ENCODE peak calls at places on chromosomes 4 and X, in nine cellular contexts. Q is left ventricle myocardium inferior, J is aorta, L is astrocyte, P is GM23338, B is PC-9, R is breast epithelium, Y is endodermal cell, E is ascending aorta. Z is an unnamed sample. For H3K27me3, the result is how much of the 10 kb centered on the place peaks cover.

GRCh38 chr4:110620352-110621327 is 2.2 kb downstream of the PITX2 start:
- DNase-seq in Q (no peak), J (no peak), L (peak), P (peak), B (no peak), R (no peak), Y (peak), E (no peak), Z (no peak)

GRCh38 chrX:103845165-103845653 is 13.2 kb upstream of the RAB9B start:
- DNase-seq in Q (peak), J (peak), L (peak), P (peak), B (peak), R (peak), Y (peak), E (no peak), Z (peak)

GRCh38 chr4:87575983-87576382 is 32.3 kb upstream of the DSPP start:
- DNase-seq in Q (no peak), J (no peak), L (no peak), P (no peak), B (no peak), R (no peak), Y (no peak), E (no peak), Z (no peak)

GRCh38 chr4:20253799-20254409 is 2.2 kb downstream of the SLIT2 start:
- DNase-seq in Q (peak), J (peak), L (peak), P (peak), B (peak), R (peak), Y (peak), E (no peak), Z (no peak)

GRCh38 chr4:13059015-13059414 is 425.1 kb downstream of the RAB28 start:
- DNase-seq in Q (no peak), J (no peak), L (no peak), P (no peak), B (no peak), R (no peak), Y (no peak), E (no peak), Z (no peak)

GRCh38 chr4:28378109-28378830 is 1517.6 kb downstream of the STIM2 start:
- DNase-seq in Q (no peak), J (no peak), L (no peak), P (peak), B (no peak), R (no peak), Y (peak), E (no peak), Z (no peak)

GRCh38 chrX:106484233-106484632 is 127.5 kb upstream of the RADX start:
- DNase-seq in Q (no peak), J (no peak), L (no peak), P (no peak), B (no peak), R (no peak), Y (no peak), E (no peak), Z (peak)

GRCh38 chr4:132587626-132588025 is 561.5 kb upstream of the PCDH10 start:
- DNase-seq in Q (no peak), J (no peak), L (peak), P (no peak), B (no peak), R (no peak), Y (no peak), E (no peak), Z (no peak)

GRCh38 chrX:145848451-145848850 is 30.8 kb downstream of the SLITRK2 start:
- DNase-seq in Q (no peak), J (no peak), L (no peak), P (peak), B (no peak), R (no peak), Y (no peak), E (no peak), Z (no peak)

GRCh38 chrX:13742397-13743176 is 8.0 kb downstream of the OFD1 start:
- DNase-seq in Q (no peak), J (no peak), L (no peak), P (peak), B (no peak), R (no peak), Y (no peak), E (no peak), Z (peak)

GRCh38 chr4:161952382-161952781 is 211.4 kb downstream of the FSTL5 start:
- DNase-seq in Q (no peak), J (no peak), L (no peak), P (no peak), B (no peak), R (no peak), Y (no peak), E (no peak), Z (no peak)

GRCh38 chr4:61246003-61246402 is 45.9 kb downstream of the ADGRL3 start:
- DNase-seq in Q (no peak), J (no peak), L (no peak), P (no peak), B (no peak), R (no peak), Y (no peak), E (no peak), Z (no peak)

GRCh38 chr4:152535236-152535902 is 523 bp downstream of the FBXW7 start:
- DNase-seq in Q (peak), J (peak), L (no peak), P (peak), B (no peak), R (no peak), Y (no peak), E (no peak), Z (no peak)

GRCh38 chrX:43467608-43468234 is 188.4 kb upstream of the MAOA start:
- DNase-seq in Q (no peak), J (no peak), L (no peak), P (peak), B (peak), R (no peak), Y (peak), E (no peak), Z (no peak)

GRCh38 chrX:116272328-116272727 is 101.8 kb downstream of the AGTR2 start:
- DNase-seq in Q (no peak), J (no peak), L (peak), P (peak), B (peak), R (no peak), Y (no peak), E (no peak), Z (no peak)

GRCh38 chrX:23901065-23901464 is 6.7 kb downstream of the APOO start:
- DNase-seq in Q (no peak), J (no peak), L (peak), P (no peak), B (peak), R (no peak), Y (no peak), E (no peak), Z (no peak)

GRCh38 chrX:79081895-79082512 is 62.5 kb upstream of the GPR174 start:
- DNase-seq in Q (no peak), J (no peak), L (no peak), P (peak), B (no peak), R (no peak), Y (no peak), E (no peak), Z (peak)

GRCh38 chrX:27890611-27891010 is 82.8 kb downstream of the MAGEB10 start:
- DNase-seq in Q (no peak), J (no peak), L (peak), P (no peak), B (no peak), R (no peak), Y (no peak), E (no peak), Z (no peak)

GRCh38 chr4:94152466-94152865 is 55.2 kb upstream of the SMARCAD1 start:
- DNase-seq in Q (no peak), J (no peak), L (no peak), P (no peak), B (no peak), R (no peak), Y (peak), E (no peak), Z (no peak)

GRCh38 chr4:81905966-81906365 is 434.3 kb upstream of the RASGEF1B start:
- DNase-seq in Q (no peak), J (no peak), L (no peak), P (no peak), B (no peak), R (no peak), Y (no peak), E (no peak), Z (no peak)

GRCh38 chr4:113077611-113078010 is 28.2 kb downstream of the ANK2 start:
- DNase-seq in Q (no peak), J (no peak), L (no peak), P (no peak), B (no peak), R (no peak), Y (no peak), E (no peak), Z (no peak)

GRCh38 chr4:177638871-177639270 is 196.6 kb upstream of the AGA start:
- DNase-seq in Q (no peak), J (no peak), L (no peak), P (peak), B (no peak), R (no peak), Y (peak), E (no peak), Z (no peak)

GRCh38 chr4:95289028-95289634 is 259.6 kb downstream of the UNC5C start:
- DNase-seq in Q (no peak), J (no peak), L (peak), P (no peak), B (no peak), R (no peak), Y (no peak), E (no peak), Z (no peak)

GRCh38 chr4:153759407-153760226 is at the start of gene RNF175:
- DNase-seq in Q (no peak), J (peak), L (no peak), P (peak), B (no peak), R (no peak), Y (peak), E (no peak), Z (no peak)

GRCh38 chrX:123590842-123591491 is 141.9 kb downstream of the THOC2 start:
- DNase-seq in Q (no peak), J (no peak), L (peak), P (no peak), B (no peak), R (no peak), Y (no peak), E (no peak), Z (no peak)

GRCh38 chr4:102799816-102800215 is 27.5 kb downstream of the UBE2D3 start:
- DNase-seq in Q (no peak), J (no peak), L (no peak), P (no peak), B (no peak), R (no peak), Y (no peak), E (no peak), Z (no peak)

GRCh38 chr4:8240211-8241041 is 29.1 kb upstream of the HTRA3 start:
- DNase-seq in Q (no peak), J (no peak), L (no peak), P (no peak), B (no peak), R (no peak), Y (no peak), E (no peak), Z (peak)

GRCh38 chr4:15479913-15480185 is 10.2 kb downstream of the CC2D2A start:
- DNase-seq in Q (no peak), J (no peak), L (peak), P (no peak), B (no peak), R (no peak), Y (no peak), E (no peak), Z (no peak)

GRCh38 chrX:150690126-150690525 is 3.1 kb upstream of the MTMR1 start:
- DNase-seq in Q (no peak), J (peak), L (peak), P (no peak), B (peak), R (no peak), Y (no peak), E (no peak), Z (no peak)

GRCh38 chr4:33482773-33483172 is 2761.5 kb downstream of the ARAP2 start:
- DNase-seq in Q (no peak), J (no peak), L (no peak), P (no peak), B (peak), R (no peak), Y (no peak), E (no peak), Z (no peak)

GRCh38 chrX:155148724-155149537 is 67.3 kb upstream of the VBP1 start:
- DNase-seq in Q (no peak), J (no peak), L (no peak), P (peak), B (no peak), R (no peak), Y (peak), E (no peak), Z (peak)

GRCh38 chr4:25865586-25865985 is 2.8 kb upstream of the SEL1L3 start:
- DNase-seq in Q (no peak), J (no peak), L (peak), P (peak), B (peak), R (no peak), Y (peak), E (no peak), Z (no peak)

GRCh38 chrX:103616676-103617186 is 9.0 kb downstream of the TCEAL3 start:
- DNase-seq in Q (no peak), J (no peak), L (no peak), P (no peak), B (no peak), R (no peak), Y (peak), E (no peak), Z (no peak)

GRCh38 chr4:158410272-158410671 is 111.4 kb upstream of the RXFP1 start:
- DNase-seq in Q (no peak), J (no peak), L (no peak), P (peak), B (no peak), R (no peak), Y (no peak), E (no peak), Z (no peak)

GRCh38 chr4:173509031-173510001 is 20.7 kb downstream of the HAND2 start:
- DNase-seq in Q (peak), J (peak), L (peak), P (peak), B (no peak), R (no peak), Y (peak), E (no peak), Z (no peak)

GRCh38 chr4:158938462-158939044 is 164.3 kb upstream of the RAPGEF2 start:
- DNase-seq in Q (no peak), J (no peak), L (peak), P (peak), B (no peak), R (no peak), Y (no peak), E (no peak), Z (no peak)

GRCh38 chrX:17642891-17643290 is 94.4 kb upstream of the SCML1 start:
- DNase-seq in Q (no peak), J (no peak), L (no peak), P (no peak), B (no peak), R (no peak), Y (no peak), E (no peak), Z (no peak)
- H3K27ac ChIP-seq in Q (no peak), J (no peak), L (no peak), P (no peak), B (no peak), R (no peak), Y (no peak), E (no peak), Z (no peak)

DNA sequence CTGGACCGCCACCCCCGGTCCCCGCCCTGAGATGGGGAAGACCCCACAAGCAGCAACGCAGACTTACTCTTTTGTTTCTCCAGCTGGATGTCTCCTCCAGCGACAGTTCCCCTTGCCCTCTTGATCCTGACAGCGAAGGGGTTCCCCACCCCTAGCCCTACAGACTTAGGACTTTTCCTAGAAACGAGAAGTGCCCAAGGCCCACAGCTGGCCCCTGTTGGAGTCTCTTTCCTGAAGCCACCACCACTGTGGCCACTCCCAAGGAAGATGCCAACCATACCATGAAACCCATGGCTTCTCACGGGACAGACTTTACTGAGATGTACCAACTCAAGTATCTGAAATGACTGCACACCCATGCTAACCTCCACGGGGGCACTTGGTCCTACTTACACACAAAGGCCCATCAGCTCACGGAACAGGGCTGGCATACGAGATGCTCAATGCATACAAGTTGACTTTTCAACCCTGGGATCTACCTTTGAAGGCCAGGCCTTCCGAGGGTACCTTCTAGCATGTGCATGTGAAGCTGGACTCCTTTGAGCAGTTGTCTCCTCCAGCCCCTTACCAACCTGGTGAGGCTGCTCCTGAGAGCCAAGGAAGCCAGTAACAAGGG is 906 bp upstream of the IRAK1 start:
- DNase-seq in Q (no peak), J (no peak), L (no peak), P (no peak), B (peak), R (no peak), Y (no peak), E (no peak), Z (no peak)
- H3K4me3 ChIP-seq in Q (peak), J (no peak), L (peak), P (peak), B (peak), R (peak), Y (no peak), E (peak), Z (peak)

GRCh38 chr4:166733686-166734085 is 500.6 kb downstream of the SPOCK3 start:
- DNase-seq in Q (no peak), J (no peak), L (no peak), P (no peak), B (no peak), R (no peak), Y (no peak), E (no peak), Z (no peak)
- H3K27me3 ChIP-seq in Q (under half), J (under half), L (under half), P (under half), B (under half), R (under half), Y (under half), E (under half), Z (under half)

GRCh38 chr4:124708517-124709300 is 3.8 kb downstream of the ANKRD50 start:
- DNase-seq in Q (no peak), J (peak), L (peak), P (no peak), B (no peak), R (no peak), Y (no peak), E (no peak), Z (no peak)

GRCh38 chr4:124712417-124713212 is at the start of gene ANKRD50:
- DNase-seq in Q (peak), J (peak), L (peak), P (peak), B (peak), R (peak), Y (peak), E (peak), Z (peak)

GRCh38 chr4:124711469-124712416 is 789 bp downstream of the ANKRD50 start:
- DNase-seq in Q (no peak), J (no peak), L (peak), P (peak), B (peak), R (peak), Y (peak), E (peak), Z (peak)

GRCh38 chr4:124710911-124711310 is 1.6 kb downstream of the ANKRD50 start:
- DNase-seq in Q (no peak), J (peak), L (no peak), P (no peak), B (no peak), R (no peak), Y (no peak), E (no peak), Z (no peak)

GRCh38 chr4:124710253-124710849 is 2.2 kb downstream of the ANKRD50 start:
- DNase-seq in Q (no peak), J (peak), L (peak), P (no peak), B (no peak), R (no peak), Y (peak), E (no peak), Z (no peak)
- H3K27ac ChIP-seq in Q (no peak), J (no peak), L (peak), P (no peak), B (no peak), R (no peak), Y (no peak), E (no peak), Z (no peak)

GRCh38 chrX:49310371-49310770 is 6.9 kb downstream of the GAGE10 start:
- DNase-seq in Q (no peak), J (no peak), L (no peak), P (peak), B (no peak), R (no peak), Y (peak), E (no peak), Z (no peak)

GRCh38 chrX:49308604-49309269 is 5.3 kb downstream of the GAGE10 start:
- DNase-seq in Q (peak), J (no peak), L (no peak), P (no peak), B (no peak), R (no peak), Y (no peak), E (no peak), Z (peak)

DNA sequence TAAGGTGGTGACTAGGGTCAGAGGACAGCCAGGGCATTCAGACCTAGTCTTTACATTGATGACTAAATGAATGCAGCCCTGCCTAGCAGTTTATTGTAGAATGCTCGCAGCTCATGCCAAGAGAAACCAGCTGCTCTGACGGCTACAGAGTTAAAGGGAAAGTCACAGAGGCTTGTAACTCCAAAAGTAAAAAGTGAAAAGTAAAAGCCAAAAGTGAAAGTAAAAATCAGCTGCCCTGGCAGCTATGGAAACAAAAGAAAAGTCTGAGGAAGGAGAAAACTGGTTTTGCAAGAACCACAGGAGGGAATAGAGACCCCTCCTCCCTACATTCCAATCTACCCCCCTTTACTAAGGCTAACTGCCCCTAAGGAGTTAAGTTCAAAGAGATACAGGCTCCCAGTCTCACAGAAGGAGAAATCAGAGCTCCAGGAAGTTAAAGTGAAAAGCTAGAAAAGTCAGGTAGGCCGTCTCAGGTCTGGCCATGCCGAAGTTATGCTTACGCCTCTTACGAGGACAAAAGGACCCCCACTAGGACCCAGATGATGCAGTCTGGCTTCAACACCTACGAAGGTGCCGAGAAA is 6.0 kb downstream of the GAGE10 start:
- DNase-seq in Q (no peak), J (no peak), L (peak), P (peak), B (no peak), R (no peak), Y (peak), E (no peak), Z (peak)
- H3K4me3 ChIP-seq in Q (peak), J (peak), L (peak), P (peak), B (no peak), R (peak), Y (no peak), E (peak), Z (peak)

GRCh38 chrX:124805486-124805885 is 459.1 kb downstream of the SH2D1A start:
- DNase-seq in Q (no peak), J (no peak), L (no peak), P (no peak), B (no peak), R (no peak), Y (no peak), E (no peak), Z (no peak)
- H3K27me3 ChIP-seq in Q (under half), J (under half), L (under half), P (under half), B (under half), R (under half), Y (under half), E (under half), Z (under half)

DNA sequence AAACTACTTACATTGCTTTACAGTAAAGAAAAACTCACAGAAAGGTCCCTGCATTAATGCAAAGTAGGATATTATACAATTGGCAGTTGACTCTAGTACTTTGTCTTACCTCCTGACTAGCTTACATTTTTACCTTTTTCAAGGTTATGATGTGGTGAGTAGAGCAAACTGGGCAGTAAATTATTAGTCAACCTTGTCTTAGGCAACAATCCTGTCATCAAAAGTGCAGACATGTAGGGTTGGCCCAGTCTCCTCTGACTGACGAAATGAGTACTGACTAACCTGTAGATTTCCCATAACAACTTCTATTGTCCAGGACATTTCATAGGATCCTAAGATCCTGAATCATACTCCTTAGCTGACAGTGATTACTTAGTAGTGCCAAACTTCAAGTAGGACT is 142.0 kb upstream of the NUDT6 start:
- DNase-seq in Q (no peak), J (no peak), L (peak), P (no peak), B (no peak), R (no peak), Y (no peak), E (no peak), Z (no peak)
- H3K27ac ChIP-seq in Q (no peak), J (no peak), L (no peak), P (no peak), B (no peak), R (no peak), Y (no peak), E (no peak), Z (no peak)